ENCODE peak calls at places on chromosomes 16 and 17, in ten cellular contexts. L is prostate gland, Q is psoas muscle, A is ovary, W is heart left ventricle, Z is fibroblast of lung, F is vagina, O is astrocyte, T is right lobe of liver, S is body of pancreas. E is an unnamed sample. For H3K4me1, the result is how much of the 10 kb centered on the place peaks cover.

GRCh38 chr17:30208214-30208613 is 27.3 kb downstream of the SLC6A4 start:
- DNase-seq in L (no peak), Q (no peak), A (no peak), W (no peak), Z (no peak), F (no peak), O (no peak), T (no peak), S (no peak), E (no peak)

GRCh38 chr16:87076950-87077749 is 240.0 kb downstream of the C16orf95 start:
- DNase-seq in L (no peak), Q (no peak), A (no peak), W (no peak), Z (peak), F (no peak), O (peak), T (no peak), S (peak), E (peak)

GRCh38 chr16:66389256-66390175 is 23.0 kb downstream of the CDH5 start:
- DNase-seq in L (no peak), Q (no peak), A (no peak), W (no peak), Z (no peak), F (peak), O (no peak), T (no peak), S (no peak), E (peak)

GRCh38 chr17:66420961-66421371 is 118.6 kb downstream of the PRKCA start:
- DNase-seq in L (no peak), Q (no peak), A (no peak), W (no peak), Z (peak), F (no peak), O (peak), T (no peak), S (no peak), E (no peak)

GRCh38 chr17:79077587-79077986 is 3.0 kb downstream of the ENGASE start:
- DNase-seq in L (no peak), Q (no peak), A (no peak), W (no peak), Z (no peak), F (no peak), O (no peak), T (no peak), S (no peak), E (no peak)

GRCh38 chr16:48317614-48318013 is 67.6 kb downstream of the SIAH1 start:
- DNase-seq in L (no peak), Q (no peak), A (no peak), W (no peak), Z (peak), F (no peak), O (peak), T (no peak), S (no peak), E (no peak)

GRCh38 chr17:59825533-59826316 is 67.0 kb downstream of the TUBD1 start:
- DNase-seq in L (no peak), Q (no peak), A (no peak), W (no peak), Z (peak), F (no peak), O (peak), T (no peak), S (no peak), E (peak)

GRCh38 chr17:29138991-29139682 is 41.1 kb downstream of the MYO18A start:
- DNase-seq in L (no peak), Q (peak), A (no peak), W (peak), Z (no peak), F (no peak), O (no peak), T (peak), S (no peak), E (peak)

GRCh38 chr17:76080207-76080933 is 1.4 kb downstream of the ZACN start:
- DNase-seq in L (no peak), Q (no peak), A (no peak), W (no peak), Z (no peak), F (no peak), O (no peak), T (peak), S (no peak), E (no peak)

GRCh38 chr17:60381958-60382357 is 10.0 kb downstream of the USP32 start:
- DNase-seq in L (no peak), Q (no peak), A (no peak), W (no peak), Z (no peak), F (no peak), O (no peak), T (no peak), S (peak), E (no peak)

GRCh38 chr16:565420-566330 is 1.1 kb upstream of the NHLRC4 start:
- DNase-seq in L (no peak), Q (no peak), A (peak), W (no peak), Z (peak), F (no peak), O (no peak), T (no peak), S (no peak), E (peak)

GRCh38 chr17:45063198-45063597 is 2.1 kb downstream of the NMT1 start:
- DNase-seq in L (no peak), Q (no peak), A (no peak), W (no peak), Z (no peak), F (no peak), O (no peak), T (no peak), S (no peak), E (no peak)

GRCh38 chr17:52287611-52288010 is 129.1 kb upstream of the CA10 start:
- DNase-seq in L (no peak), Q (no peak), A (no peak), W (no peak), Z (no peak), F (no peak), O (no peak), T (no peak), S (no peak), E (no peak)

GRCh38 chr17:2237521-2237921 is 66.1 kb downstream of the SMG6 start:
- DNase-seq in L (no peak), Q (peak), A (peak), W (peak), Z (peak), F (no peak), O (peak), T (no peak), S (no peak), E (peak)

GRCh38 chr17:17403899-17404576 is 72.8 kb upstream of the MED9 start:
- DNase-seq in L (no peak), Q (no peak), A (no peak), W (no peak), Z (no peak), F (no peak), O (no peak), T (no peak), S (no peak), E (no peak)

GRCh38 chr17:28018439-28019070 is 23.9 kb upstream of the NLK start:
- DNase-seq in L (no peak), Q (peak), A (no peak), W (peak), Z (no peak), F (no peak), O (peak), T (no peak), S (peak), E (peak)

GRCh38 chr17:15341385-15341849 is at the start of gene TEKT3:
- DNase-seq in L (peak), Q (peak), A (peak), W (peak), Z (peak), F (no peak), O (peak), T (peak), S (peak), E (peak)

GRCh38 chr17:28147026-28147425 is 104.5 kb downstream of the NLK start:
- DNase-seq in L (no peak), Q (no peak), A (no peak), W (no peak), Z (peak), F (no peak), O (no peak), T (no peak), S (no peak), E (peak)

GRCh38 chr17:17511293-17511741 is 15.1 kb upstream of the RASD1 start:
- DNase-seq in L (no peak), Q (peak), A (no peak), W (no peak), Z (no peak), F (no peak), O (no peak), T (peak), S (no peak), E (no peak)

GRCh38 chr16:87956169-87956770 is 5.0 kb downstream of the BANP start:
- DNase-seq in L (no peak), Q (no peak), A (no peak), W (peak), Z (peak), F (no peak), O (peak), T (no peak), S (no peak), E (no peak)

GRCh38 chr16:21603920-21604319 is 4.5 kb downstream of the METTL9 start:
- DNase-seq in L (no peak), Q (no peak), A (no peak), W (no peak), Z (peak), F (no peak), O (peak), T (no peak), S (no peak), E (peak)

GRCh38 chr17:76701471-76701967 is 9.2 kb downstream of the MXRA7 start:
- DNase-seq in L (no peak), Q (no peak), A (no peak), W (no peak), Z (no peak), F (no peak), O (no peak), T (no peak), S (no peak), E (no peak)

GRCh38 chr16:88026964-88027938 is 76.0 kb downstream of the BANP start:
- DNase-seq in L (no peak), Q (no peak), A (no peak), W (no peak), Z (no peak), F (no peak), O (no peak), T (no peak), S (no peak), E (no peak)

GRCh38 chr17:74429604-74430384 is 2.1 kb upstream of the GPRC5C start:
- DNase-seq in L (peak), Q (no peak), A (peak), W (peak), Z (no peak), F (no peak), O (no peak), T (peak), S (peak), E (no peak)

GRCh38 chr17:21008516-21008915 is 34.3 kb downstream of the USP22 start:
- DNase-seq in L (no peak), Q (peak), A (no peak), W (no peak), Z (no peak), F (no peak), O (no peak), T (no peak), S (no peak), E (no peak)

GRCh38 chr16:4212934-4213296 is 29.0 kb downstream of the SRL start:
- DNase-seq in L (no peak), Q (no peak), A (no peak), W (no peak), Z (peak), F (no peak), O (peak), T (no peak), S (no peak), E (no peak)

GRCh38 chr17:40497704-40498103 is 3.7 kb downstream of the TNS4 start:
- DNase-seq in L (no peak), Q (no peak), A (no peak), W (no peak), Z (peak), F (no peak), O (no peak), T (no peak), S (no peak), E (no peak)

GRCh38 chr17:2484876-2485275 is 26.8 kb downstream of the METTL16 start:
- DNase-seq in L (peak), Q (no peak), A (no peak), W (no peak), Z (no peak), F (no peak), O (no peak), T (no peak), S (no peak), E (no peak)

GRCh38 chr17:71184716-71185115 is 936.1 kb upstream of the SOX9 start:
- DNase-seq in L (no peak), Q (no peak), A (no peak), W (peak), Z (peak), F (no peak), O (peak), T (no peak), S (no peak), E (no peak)

GRCh38 chr16:52572656-52573055 is 25.7 kb upstream of the TOX3 start:
- DNase-seq in L (no peak), Q (no peak), A (no peak), W (no peak), Z (no peak), F (no peak), O (no peak), T (no peak), S (no peak), E (no peak)

GRCh38 chr17:4438162-4438944 is 4.6 kb downstream of the SPNS3 start:
- DNase-seq in L (no peak), Q (no peak), A (no peak), W (no peak), Z (no peak), F (no peak), O (no peak), T (no peak), S (no peak), E (no peak)

GRCh38 chr16:79607587-79607986 is 7.0 kb upstream of the MAF start:
- DNase-seq in L (no peak), Q (no peak), A (no peak), W (no peak), Z (peak), F (no peak), O (peak), T (no peak), S (no peak), E (no peak)

GRCh38 chr16:28298511-28298878 is 6.2 kb downstream of the SBK1 start:
- DNase-seq in L (no peak), Q (no peak), A (no peak), W (no peak), Z (no peak), F (no peak), O (no peak), T (no peak), S (no peak), E (no peak)

GRCh38 chr17:57553991-57554825 is 190.9 kb downstream of the CCDC182 start:
- DNase-seq in L (no peak), Q (no peak), A (no peak), W (no peak), Z (peak), F (no peak), O (peak), T (no peak), S (no peak), E (peak)

GRCh38 chr16:20385844-20386832 is 18.4 kb downstream of the PDILT start:
- DNase-seq in L (peak), Q (peak), A (peak), W (peak), Z (peak), F (no peak), O (no peak), T (peak), S (peak), E (peak)

GRCh38 chr16:69423189-69423588 is 1.2 kb upstream of the CYB5B start:
- DNase-seq in L (no peak), Q (no peak), A (no peak), W (no peak), Z (no peak), F (no peak), O (no peak), T (no peak), S (no peak), E (no peak)

GRCh38 chr17:57895382-57896060 is 45.7 kb upstream of the MRPS23 start:
- DNase-seq in L (no peak), Q (no peak), A (no peak), W (peak), Z (no peak), F (no peak), O (no peak), T (no peak), S (peak), E (no peak)

DNA sequence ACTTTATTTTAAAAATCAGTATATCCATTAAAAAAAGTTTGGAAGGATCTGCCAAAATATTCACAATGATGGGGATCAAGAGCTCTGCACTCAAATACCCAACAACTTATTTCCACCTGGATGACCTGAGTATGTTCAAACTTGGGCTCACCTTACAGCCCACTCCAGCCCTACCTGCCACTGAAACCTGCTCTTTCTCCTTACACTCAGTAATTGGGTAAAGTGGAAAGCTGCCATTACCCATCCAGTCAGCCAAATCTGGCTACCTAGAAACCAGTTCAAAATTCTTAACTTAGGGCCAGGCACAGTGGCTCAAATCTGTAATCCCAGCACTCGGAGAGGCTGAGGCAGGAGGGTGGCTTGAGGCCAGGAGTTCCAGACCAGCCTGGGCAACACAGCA is 9.6 kb downstream of the VPS53 start:
- DNase-seq in L (no peak), Q (no peak), A (no peak), W (no peak), Z (no peak), F (no peak), O (no peak), T (no peak), S (no peak), E (no peak)
- H3K4me3 ChIP-seq in L (no peak), Q (no peak), A (no peak), W (no peak), Z (no peak), F (no peak), O (no peak), T (no peak), S (no peak), E (no peak)

DNA sequence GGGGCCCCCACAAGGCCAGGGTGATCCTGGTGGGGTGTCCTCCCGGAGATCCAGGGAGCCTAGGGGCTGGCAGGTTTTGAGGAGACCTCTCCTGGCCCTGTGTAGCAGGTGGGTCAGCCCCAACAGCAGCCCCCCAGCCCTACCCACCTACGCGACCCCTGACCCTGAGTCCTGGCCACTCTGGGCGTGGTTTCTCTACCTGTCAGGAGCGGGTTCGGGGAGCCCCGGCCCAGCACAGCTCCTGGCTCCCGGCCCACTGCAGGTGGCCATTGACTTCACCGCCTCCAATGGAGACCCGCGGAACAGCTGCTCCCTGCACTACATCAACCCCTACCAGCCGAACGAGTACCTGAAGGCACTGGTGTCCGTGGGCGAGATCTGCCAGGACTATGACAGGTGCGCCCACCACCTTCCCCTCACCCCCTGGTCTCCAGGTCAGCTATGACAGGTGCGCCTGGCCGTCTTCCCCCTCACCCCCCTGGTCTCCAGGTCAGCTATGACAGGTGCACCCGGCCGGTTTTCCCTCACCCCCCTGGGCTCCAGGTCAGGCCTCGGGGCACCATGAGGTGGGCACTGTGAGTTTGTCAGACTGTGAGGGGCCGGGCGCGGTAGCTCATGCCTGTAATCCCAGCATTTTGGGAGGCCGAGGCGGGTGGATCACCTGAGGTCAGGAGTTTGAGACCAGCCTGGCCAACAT is 13.0 kb downstream of the CPNE7 start:
- DNase-seq in L (no peak), Q (no peak), A (no peak), W (no peak), Z (no peak), F (no peak), O (no peak), T (no peak), S (no peak), E (no peak)
- H3K4me1 ChIP-seq in L (under half), Q (under half), A (under half), W (under half), Z (under half), F (under half), O (under half), T (under half), S (under half), E (under half)

GRCh38 chr17:48492401-48493298 is 38.2 kb downstream of the HOXB1 start:
- DNase-seq in L (peak), Q (peak), A (peak), W (peak), Z (peak), F (no peak), O (peak), T (peak), S (peak), E (peak)
- TF ChIP-seq CTCF in L (peak), Q (peak), A (no peak), W (peak), Z (peak), F (peak), O (peak), T (peak), S (peak), E (peak)

DNA sequence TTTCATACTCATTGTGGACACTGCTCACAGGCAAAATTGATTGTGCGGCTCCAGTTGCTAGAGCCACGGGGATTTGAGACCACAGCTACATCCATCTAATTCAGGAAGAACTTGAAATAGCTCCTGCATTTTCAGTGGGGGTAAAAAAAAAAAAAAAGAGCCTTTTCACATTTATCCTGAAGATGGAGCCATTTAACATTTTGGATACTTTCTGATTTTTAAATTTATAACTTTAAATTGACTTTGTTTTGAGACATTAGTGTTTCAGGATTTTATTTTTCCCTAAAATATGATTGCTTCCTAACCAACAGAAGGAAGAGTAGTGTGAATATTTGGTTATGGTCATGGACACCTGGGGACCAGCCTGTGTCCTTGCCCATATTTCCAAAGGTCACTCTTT is 1080.2 kb upstream of the EEF2KMT start:
- DNase-seq in L (no peak), Q (no peak), A (no peak), W (no peak), Z (no peak), F (no peak), O (no peak), T (no peak), S (no peak), E (no peak)
- H3K4me3 ChIP-seq in L (no peak), Q (no peak), A (no peak), W (no peak), Z (no peak), F (no peak), O (no peak), T (no peak), S (no peak), E (no peak)

GRCh38 chr17:38616361-38616760 is 10.6 kb upstream of the SRCIN1 start:
- DNase-seq in L (no peak), Q (no peak), A (no peak), W (no peak), Z (no peak), F (no peak), O (no peak), T (peak), S (no peak), E (no peak)

GRCh38 chr17:38619451-38619795 is 13.7 kb upstream of the SRCIN1 start:
- DNase-seq in L (no peak), Q (no peak), A (no peak), W (no peak), Z (no peak), F (no peak), O (no peak), T (no peak), S (no peak), E (no peak)

GRCh38 chr17:38619937-38620550 is 14.3 kb upstream of the SRCIN1 start:
- DNase-seq in L (no peak), Q (no peak), A (no peak), W (no peak), Z (no peak), F (no peak), O (no peak), T (no peak), S (no peak), E (no peak)

GRCh38 chr17:38617967-38618760 is 12.4 kb upstream of the SRCIN1 start:
- DNase-seq in L (no peak), Q (no peak), A (no peak), W (no peak), Z (no peak), F (no peak), O (no peak), T (no peak), S (no peak), E (no peak)

GRCh38 chr17:38617074-38617860 is 11.5 kb upstream of the SRCIN1 start:
- DNase-seq in L (no peak), Q (no peak), A (no peak), W (no peak), Z (no peak), F (no peak), O (no peak), T (no peak), S (no peak), E (no peak)
- H3K4me1 ChIP-seq in L (under half), Q (under half), A (under half), W (under half), Z (under half), F (under half), O (under half), T (under half), S (under half), E (under half)